ENCODE peak calls at places on chromosomes 2 and 18, in six cellular contexts. U, F, W, H, E and P are unnamed samples.

GRCh38 chr2:33482518-33482917 is 6.1 kb downstream of the RASGRP3 start:
- DNase-seq in U (no peak), F (no peak), W (no peak), H (no peak), E (no peak), P (no peak)

GRCh38 chr2:188293601-188294482 is 2.2 kb downstream of the GULP1 start:
- DNase-seq in U (peak; percentile 54), F (peak; percentile 84), W (peak; percentile 83), H (peak; percentile 33), E (peak; percentile 88), P (no peak)

GRCh38 chr2:190679813-190680591 is 31.1 kb downstream of the NAB1 start:
- DNase-seq in U (no peak), F (peak; percentile 13), W (peak; percentile 41), H (peak; percentile 46), E (no peak), P (no peak)

GRCh38 chr2:238370482-238371372 is 50.4 kb downstream of the TRAF3IP1 start:
- DNase-seq in U (peak; percentile 53), F (peak; percentile 64), W (peak; percentile 84), H (peak; percentile 51), E (no peak), P (no peak)

GRCh38 chr2:229715895-229716507 is 1.6 kb upstream of the DNER start:
- DNase-seq in U (no peak), F (no peak), W (peak; percentile 11), H (no peak), E (no peak), P (no peak)

GRCh38 chr2:11583840-11584529 is 50.1 kb downstream of the GREB1 start:
- DNase-seq in U (peak; percentile 72), F (peak; percentile 98), W (peak; percentile 90), H (peak; percentile 81), E (peak; percentile 86), P (peak; percentile 91)

GRCh38 chr18:5895886-5896740 is 791 bp upstream of the TMEM200C start:
- DNase-seq in U (peak; percentile 22), F (peak; percentile 8), W (peak; percentile 69), H (no peak), E (no peak), P (no peak)

GRCh38 chr2:54077088-54077900 is 38.1 kb upstream of the ACYP2 start:
- DNase-seq in U (no peak), F (no peak), W (no peak), H (no peak), E (no peak), P (no peak)

GRCh38 chr2:207836526-207837133 is 66.9 kb upstream of the FZD5 start:
- DNase-seq in U (peak; percentile 50), F (no peak), W (no peak), H (no peak), E (no peak), P (no peak)

GRCh38 chr2:140286377-140286776 is 1506.2 kb upstream of the NXPH2 start:
- DNase-seq in U (no peak), F (no peak), W (no peak), H (no peak), E (no peak), P (no peak)

GRCh38 chr2:30488012-30488659 is 41.1 kb downstream of the LCLAT1 start:
- DNase-seq in U (no peak), F (no peak), W (no peak), H (no peak), E (no peak), P (no peak)

GRCh38 chr2:27627963-27628766 is 647 bp downstream of the CCDC121 start:
- DNase-seq in U (no peak), F (peak; percentile 96), W (peak; percentile 76), H (no peak), E (no peak), P (peak; percentile 69)

GRCh38 chr2:173215316-173215715 is 139.4 kb upstream of the CDCA7 start:
- DNase-seq in U (no peak), F (no peak), W (no peak), H (no peak), E (no peak), P (no peak)

GRCh38 chr2:120783371-120783791 is 47.7 kb downstream of the GLI2 start:
- DNase-seq in U (no peak), F (peak; percentile 83), W (no peak), H (no peak), E (no peak), P (no peak)

GRCh38 chr18:57621252-57621607 is 406 bp downstream of the NARS1 start:
- DNase-seq in U (no peak), F (no peak), W (no peak), H (no peak), E (no peak), P (no peak)

GRCh38 chr2:20667531-20668401 is 822 bp downstream of the GDF7 start:
- DNase-seq in U (no peak), F (no peak), W (no peak), H (no peak), E (no peak), P (no peak)

GRCh38 chr2:20667151-20667530 is 197 bp downstream of the GDF7 start:
- DNase-seq in U (no peak), F (no peak), W (no peak), H (no peak), E (no peak), P (no peak)

GRCh38 chr2:20666114-20666363 is 905 bp upstream of the GDF7 start:
- DNase-seq in U (no peak), F (no peak), W (no peak), H (no peak), E (no peak), P (no peak)

GRCh38 chr2:20665261-20666113 is 1.5 kb upstream of the GDF7 start:
- DNase-seq in U (no peak), F (no peak), W (no peak), H (no peak), E (no peak), P (no peak)

DNA sequence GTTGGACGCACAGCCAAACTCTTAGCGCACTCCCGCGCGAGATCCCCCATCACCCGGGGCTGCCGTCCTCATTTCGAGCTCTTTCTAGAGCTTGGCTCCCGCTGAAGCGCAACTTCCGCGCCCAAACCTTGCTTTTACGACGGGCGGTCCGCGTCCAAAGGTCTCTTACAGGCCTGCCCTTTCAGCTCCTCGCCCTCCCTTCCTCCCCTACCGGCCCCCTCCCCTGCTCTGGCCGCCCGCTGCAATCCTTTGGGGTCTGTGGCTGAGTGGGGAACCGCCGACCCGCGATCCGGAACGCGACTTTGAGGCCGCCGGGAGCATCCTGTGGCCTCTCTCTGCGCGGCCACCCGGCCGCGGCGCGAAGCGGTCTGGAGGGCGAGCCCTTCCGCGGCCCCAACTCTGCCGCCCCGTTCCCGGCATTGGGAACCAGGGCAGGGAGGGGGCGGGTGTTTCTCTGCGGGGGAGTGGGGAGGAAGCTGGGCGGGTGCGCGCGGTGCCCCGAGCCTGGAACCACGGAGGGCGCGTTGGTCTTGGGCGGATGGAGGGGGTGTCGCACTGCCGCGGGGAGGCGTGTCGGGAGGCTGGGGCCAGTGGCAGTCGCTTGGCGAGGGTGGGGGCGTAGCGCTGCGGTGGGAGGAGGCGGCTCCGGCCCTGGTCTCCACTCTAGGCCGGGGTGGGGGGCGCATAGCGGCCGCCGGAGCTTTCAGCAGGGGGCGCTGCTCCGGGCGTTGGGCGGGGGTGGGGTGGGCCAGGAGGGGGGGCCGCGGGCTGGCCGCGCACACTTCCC is at the start of gene GDF7:
- DNase-seq in U (peak; percentile 63), F (peak; percentile 32), W (no peak), H (no peak), E (no peak), P (no peak)
- H3K4me3 ChIP-seq in U (peak within 1 kb of the TSS; percentile 26), F (peak within 1 kb of the TSS; percentile 24), W (peak within 1 kb of the TSS; percentile 26), H (peak within 1 kb of the TSS; percentile 8), E (peak within 1 kb of the TSS; percentile 53), P (peak within 1 kb of the TSS; percentile 37)

GRCh38 chr2:55408098-55408882 is 11.4 kb downstream of the CCDC88A start:
- DNase-seq in U (no peak), F (no peak), W (no peak), H (no peak), E (no peak), P (no peak)

GRCh38 chr2:55403177-55403998 is 16.3 kb downstream of the CCDC88A start:
- DNase-seq in U (no peak), F (no peak), W (no peak), H (no peak), E (no peak), P (no peak)

GRCh38 chr2:55408946-55409868 is 10.4 kb downstream of the CCDC88A start:
- DNase-seq in U (no peak), F (no peak), W (no peak), H (no peak), E (no peak), P (no peak)
- H3K4me3 ChIP-seq in U (no peak overlapping the region), F (peak overlapping the region; percentile 38), W (no peak overlapping the region), H (no peak overlapping the region), E (no peak overlapping the region), P (no peak overlapping the region)

GRCh38 chr2:73611867-73612266 is 30.4 kb downstream of the NAT8 start:
- DNase-seq in U (no peak), F (peak; percentile 3), W (no peak), H (no peak), E (no peak), P (no peak)

GRCh38 chr2:73614997-73615396 is 27.2 kb downstream of the NAT8 start:
- DNase-seq in U (no peak), F (no peak), W (no peak), H (no peak), E (no peak), P (no peak)

GRCh38 chr2:73611193-73611592 is 31.0 kb downstream of the NAT8 start:
- DNase-seq in U (no peak), F (no peak), W (no peak), H (no peak), E (no peak), P (no peak)

GRCh38 chr2:73614105-73614504 is 28.1 kb downstream of the NAT8 start:
- DNase-seq in U (no peak), F (no peak), W (no peak), H (no peak), E (no peak), P (no peak)

DNA sequence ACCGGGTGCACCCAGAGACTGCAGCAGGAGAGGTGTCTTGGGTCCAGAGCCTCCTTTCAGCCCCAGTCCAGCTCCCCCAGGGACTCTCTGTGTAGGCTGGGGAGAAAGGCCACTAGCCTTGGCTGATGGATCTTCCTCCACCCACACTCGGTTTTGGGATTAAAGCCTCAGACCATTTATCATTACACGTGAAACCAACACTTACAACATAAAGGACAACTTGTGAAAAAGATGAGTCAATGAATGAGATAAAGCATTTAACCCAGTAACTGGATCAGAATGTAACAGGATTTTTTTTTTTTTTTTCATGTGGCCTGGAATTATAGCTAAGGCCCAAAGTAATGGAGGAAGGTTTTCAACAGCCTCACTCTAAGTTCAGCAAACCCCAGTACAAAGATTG is 32.1 kb downstream of the NAT8 start:
- DNase-seq in U (no peak), F (no peak), W (no peak), H (no peak), E (no peak), P (no peak)
- H3K4me3 ChIP-seq in U (no peak overlapping the region), F (no peak overlapping the region), W (no peak overlapping the region), H (no peak overlapping the region), E (no peak overlapping the region), P (no peak overlapping the region)

GRCh38 chr2:9800975-9801723 is 42.1 kb upstream of the TAF1B start:
- DNase-seq in U (no peak), F (peak; percentile 55), W (no peak), H (peak; percentile 76), E (peak; percentile 83), P (no peak)

GRCh38 chr2:9797681-9798556 is 45.4 kb upstream of the TAF1B start:
- DNase-seq in U (no peak), F (no peak), W (peak; percentile 66), H (no peak), E (peak; percentile 72), P (no peak)

GRCh38 chr2:9799011-9799596 is 44.2 kb upstream of the TAF1B start:
- DNase-seq in U (no peak), F (no peak), W (no peak), H (no peak), E (peak; percentile 64), P (no peak)

GRCh38 chr2:9800639-9800974 is 42.7 kb upstream of the TAF1B start:
- DNase-seq in U (no peak), F (peak; percentile 16), W (no peak), H (no peak), E (no peak), P (no peak)

GRCh38 chr2:9799729-9800632 is 43.3 kb upstream of the TAF1B start:
- DNase-seq in U (peak; percentile 88), F (peak; percentile 82), W (peak; percentile 90), H (peak; percentile 80), E (peak; percentile 91), P (no peak)
- H3K4me3 ChIP-seq in U (no peak overlapping the region), F (no peak overlapping the region), W (no peak overlapping the region), H (no peak overlapping the region), E (no peak overlapping the region), P (no peak overlapping the region)